ENCODE peak calls at places on chromosomes 2 and 18, in nine cellular contexts. T is activated T-cell treated with anti-CD3 and anti-CD28 coated beads for 1 hour; P is vagina; R is lower leg skin; A is NCI-H2171 treated with DMSO at 0.1 percent for 48 hours; O is HFFc6; B is heart left ventricle; W is activated CD4-positive, alpha-beta T cell treated with anti-CD3 and anti-CD28 coated beads for 48 hours; C is midbrain. N is an unnamed sample.

GRCh38 chr2:98308068-98308467 is 38.2 kb upstream of the CNGA3 start:
- DNase-seq in T (no peak), P (no peak), R (no peak), A (no peak), O (no peak), B (no peak), W (no peak), C (no peak), N (no peak)

GRCh38 chr18:26190506-26190905 is 35.7 kb upstream of the TAF4B start:
- DNase-seq in T (peak), P (no peak), R (no peak), A (no peak), O (no peak), B (no peak), W (peak), C (no peak), N (no peak)

GRCh38 chr2:232343816-232344215 is 34.7 kb upstream of the ALPP start:
- DNase-seq in T (no peak), P (no peak), R (no peak), A (no peak), O (no peak), B (no peak), W (no peak), C (no peak), N (no peak)

GRCh38 chr2:74105413-74105812 is 42.3 kb downstream of the BOLA3 start:
- DNase-seq in T (no peak), P (no peak), R (no peak), A (no peak), O (no peak), B (no peak), W (no peak), C (no peak), N (no peak)

GRCh38 chr18:70221911-70222278 is 16.4 kb upstream of the RTTN start:
- DNase-seq in T (no peak), P (no peak), R (no peak), A (no peak), O (no peak), B (no peak), W (no peak), C (no peak), N (no peak)

GRCh38 chr2:106095478-106096392 is 98.4 kb downstream of the UXS1 start:
- DNase-seq in T (peak), P (no peak), R (no peak), A (no peak), O (no peak), B (no peak), W (peak), C (no peak), N (no peak)

GRCh38 chr2:238449909-238450417 is 23.2 kb downstream of the ASB1 start:
- DNase-seq in T (no peak), P (no peak), R (peak), A (no peak), O (peak), B (peak), W (no peak), C (peak), N (no peak)

GRCh38 chr18:33014060-33014796 is 241.4 kb upstream of the KLHL14 start:
- DNase-seq in T (no peak), P (no peak), R (no peak), A (no peak), O (no peak), B (no peak), W (no peak), C (no peak), N (no peak)

GRCh38 chr2:119208791-119209203 is 14.8 kb upstream of the STEAP3 start:
- DNase-seq in T (no peak), P (no peak), R (no peak), A (no peak), O (no peak), B (no peak), W (no peak), C (no peak), N (no peak)

GRCh38 chr2:156540706-156541105 is 104.5 kb downstream of the GPD2 start:
- DNase-seq in T (no peak), P (no peak), R (no peak), A (no peak), O (no peak), B (no peak), W (no peak), C (no peak), N (no peak)

GRCh38 chr2:107635883-107636282 is 190.8 kb upstream of the RGPD4 start:
- DNase-seq in T (no peak), P (no peak), R (no peak), A (peak), O (peak), B (no peak), W (no peak), C (no peak), N (no peak)

GRCh38 chr2:104901037-104901851 is 47.3 kb downstream of the POU3F3 start:
- DNase-seq in T (no peak), P (no peak), R (no peak), A (no peak), O (no peak), B (no peak), W (no peak), C (no peak), N (peak)

GRCh38 chr18:63890226-63890949 is 2.9 kb downstream of the SERPINB2 start:
- DNase-seq in T (no peak), P (no peak), R (no peak), A (no peak), O (no peak), B (no peak), W (no peak), C (no peak), N (no peak)

GRCh38 chr2:111186933-111187332 is 66.2 kb downstream of the BCL2L11 start:
- DNase-seq in T (no peak), P (peak), R (no peak), A (no peak), O (no peak), B (no peak), W (no peak), C (no peak), N (no peak)

GRCh38 chr2:178177066-178177679 is 17.1 kb upstream of the OSBPL6 start:
- DNase-seq in T (no peak), P (no peak), R (no peak), A (no peak), O (peak), B (no peak), W (no peak), C (no peak), N (no peak)

GRCh38 chr2:206693399-206694137 is 24.6 kb downstream of the DYTN start:
- DNase-seq in T (no peak), P (no peak), R (peak), A (peak), O (peak), B (no peak), W (no peak), C (peak), N (peak)

GRCh38 chr2:38245114-38245641 is 131.9 kb downstream of the ATL2 start:
- DNase-seq in T (no peak), P (no peak), R (peak), A (no peak), O (no peak), B (no peak), W (no peak), C (no peak), N (no peak)

GRCh38 chr2:166234112-166234846 is 106.5 kb upstream of the SCN1A start:
- DNase-seq in T (no peak), P (no peak), R (no peak), A (no peak), O (peak), B (no peak), W (no peak), C (no peak), N (no peak)

GRCh38 chr2:66575625-66576371 is 140.9 kb downstream of the MEIS1 start:
- DNase-seq in T (no peak), P (no peak), R (no peak), A (no peak), O (peak), B (no peak), W (no peak), C (no peak), N (peak)

GRCh38 chr2:96788393-96789244 is 27.4 kb upstream of the CNNM3 start:
- DNase-seq in T (no peak), P (no peak), R (no peak), A (no peak), O (no peak), B (peak), W (no peak), C (peak), N (no peak)

GRCh38 chr18:1648715-1649114 is 744.0 kb downstream of the ADCYAP1 start:
- DNase-seq in T (no peak), P (no peak), R (no peak), A (no peak), O (no peak), B (no peak), W (no peak), C (no peak), N (no peak)

GRCh38 chr2:172299741-172300140 is 127.6 kb upstream of the ITGA6 start:
- DNase-seq in T (no peak), P (no peak), R (no peak), A (peak), O (no peak), B (peak), W (no peak), C (no peak), N (no peak)

GRCh38 chr2:160932960-160933359 is 227.3 kb upstream of the TANK start:
- DNase-seq in T (no peak), P (no peak), R (no peak), A (no peak), O (peak), B (no peak), W (no peak), C (no peak), N (no peak)

GRCh38 chr18:37253424-37254255 is 312.0 kb downstream of the CELF4 start:
- DNase-seq in T (no peak), P (no peak), R (no peak), A (no peak), O (no peak), B (no peak), W (no peak), C (no peak), N (peak)